ENCODE peak calls at places on chromosomes 3 and 15, in four cellular contexts. W is IMR-90, V is aorta, Z is GM23248. U is an unnamed sample.

GRCh38 chr3:33982269-33982798 is 183.9 kb downstream of the PDCD6IP start:
- DNase-seq in W (peak; percentile 63), V (no peak), Z (peak; percentile 16), U (no peak)

GRCh38 chr3:105798381-105798934 is 70.4 kb downstream of the CBLB start:
- DNase-seq in W (no peak), V (no peak), Z (peak; percentile 29), U (no peak)

GRCh38 chr3:32685604-32686185 is 707 bp downstream of the CNOT10 start:
- DNase-seq in W (peak; percentile 13), V (no peak), Z (peak; percentile 66), U (no peak)

GRCh38 chr3:193134895-193135294 is 106.1 kb upstream of the PLAAT1 start:
- DNase-seq in W (peak; percentile 53), V (no peak), Z (peak; percentile 91), U (peak; percentile 88)

GRCh38 chr3:143825513-143825912 is 22.8 kb downstream of the SLC9A9 start:
- DNase-seq in W (no peak), V (no peak), Z (no peak), U (no peak)

GRCh38 chr3:175270199-175270837 is 411.2 kb downstream of the NAALADL2 start:
- DNase-seq in W (peak; percentile 62), V (no peak), Z (peak; percentile 15), U (no peak)

GRCh38 chr3:172285844-172286243 is 162.4 kb downstream of the GHSR start:
- DNase-seq in W (peak; percentile 70), V (no peak), Z (peak; percentile 71), U (no peak)

GRCh38 chr3:88369337-88369736 is 219.6 kb downstream of the C3orf38 start:
- DNase-seq in W (no peak), V (no peak), Z (no peak), U (no peak)

GRCh38 chr3:141561426-141562034 is 74.7 kb downstream of the RASA2 start:
- DNase-seq in W (peak; percentile 80), V (no peak), Z (peak; percentile 67), U (no peak)

GRCh38 chr15:72859023-72859756 is 75.6 kb upstream of the ADPGK start:
- DNase-seq in W (no peak), V (no peak), Z (no peak), U (no peak)

GRCh38 chr3:32472716-32473115 is 29.9 kb downstream of the CMTM6 start:
- DNase-seq in W (no peak), V (no peak), Z (no peak), U (no peak)

DNA sequence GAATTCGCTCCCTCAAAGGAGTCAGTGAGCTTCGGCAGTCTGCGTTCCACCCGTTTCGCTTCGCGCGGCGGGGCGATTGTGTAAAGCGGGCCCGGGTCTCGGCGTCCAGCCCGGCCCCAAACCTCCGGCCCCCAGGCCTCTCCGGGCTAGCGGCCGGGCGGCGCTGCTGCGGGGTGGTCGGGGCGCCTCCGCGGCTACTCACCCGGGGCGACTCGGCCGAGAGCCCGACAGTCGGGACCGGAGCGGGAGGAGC is 412 bp downstream of the CHDH start:
- DNase-seq in W (no peak), V (no peak), Z (no peak), U (no peak)
- H3K4me3 ChIP-seq in W (peak overlapping the region; percentile 42), V (peak overlapping the region; percentile 71), Z (peak overlapping the region; percentile 68), U (peak overlapping the region; percentile 53)

GRCh38 chr3:9698293-9698692 is 5.3 kb upstream of the CPNE9 start:
- DNase-seq in W (no peak), V (no peak), Z (no peak), U (no peak)

GRCh38 chr3:9696480-9697220 is 7.0 kb upstream of the CPNE9 start:
- DNase-seq in W (no peak), V (no peak), Z (no peak), U (no peak)

GRCh38 chr3:9697892-9698291 is 5.7 kb upstream of the CPNE9 start:
- DNase-seq in W (no peak), V (no peak), Z (no peak), U (no peak)

GRCh38 chr3:9692416-9692815 is 11.2 kb upstream of the CPNE9 start:
- DNase-seq in W (no peak), V (no peak), Z (no peak), U (no peak)

DNA sequence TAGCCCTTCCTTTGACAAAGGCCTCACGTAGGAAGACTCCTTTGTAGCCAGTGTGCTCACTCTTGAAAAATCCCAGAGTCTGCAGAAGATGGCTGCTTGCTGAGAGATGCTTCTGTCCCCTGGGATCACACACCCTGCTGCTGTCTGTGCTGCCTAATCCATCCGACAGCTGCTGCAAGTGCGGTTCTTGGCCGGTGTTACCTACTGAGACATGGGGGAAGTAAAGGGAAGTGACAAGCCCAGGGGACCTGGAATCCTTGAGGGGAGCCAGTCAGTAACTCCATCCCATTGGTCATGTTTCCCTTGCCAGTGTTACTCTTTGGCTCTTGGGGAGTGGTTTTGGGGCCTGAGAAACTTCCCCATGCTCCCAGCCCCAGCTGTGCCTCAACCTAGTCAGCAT is 8.3 kb upstream of the CPNE9 start:
- DNase-seq in W (no peak), V (no peak), Z (no peak), U (no peak)
- H3K36me3 ChIP-seq in W (peaks cover 50% of the 10 kb centered on the region), V (peaks cover 2% of the 10 kb centered on the region), Z (peaks cover 6% of the 10 kb centered on the region), U (no peaks in the 10 kb centered on the region)

DNA sequence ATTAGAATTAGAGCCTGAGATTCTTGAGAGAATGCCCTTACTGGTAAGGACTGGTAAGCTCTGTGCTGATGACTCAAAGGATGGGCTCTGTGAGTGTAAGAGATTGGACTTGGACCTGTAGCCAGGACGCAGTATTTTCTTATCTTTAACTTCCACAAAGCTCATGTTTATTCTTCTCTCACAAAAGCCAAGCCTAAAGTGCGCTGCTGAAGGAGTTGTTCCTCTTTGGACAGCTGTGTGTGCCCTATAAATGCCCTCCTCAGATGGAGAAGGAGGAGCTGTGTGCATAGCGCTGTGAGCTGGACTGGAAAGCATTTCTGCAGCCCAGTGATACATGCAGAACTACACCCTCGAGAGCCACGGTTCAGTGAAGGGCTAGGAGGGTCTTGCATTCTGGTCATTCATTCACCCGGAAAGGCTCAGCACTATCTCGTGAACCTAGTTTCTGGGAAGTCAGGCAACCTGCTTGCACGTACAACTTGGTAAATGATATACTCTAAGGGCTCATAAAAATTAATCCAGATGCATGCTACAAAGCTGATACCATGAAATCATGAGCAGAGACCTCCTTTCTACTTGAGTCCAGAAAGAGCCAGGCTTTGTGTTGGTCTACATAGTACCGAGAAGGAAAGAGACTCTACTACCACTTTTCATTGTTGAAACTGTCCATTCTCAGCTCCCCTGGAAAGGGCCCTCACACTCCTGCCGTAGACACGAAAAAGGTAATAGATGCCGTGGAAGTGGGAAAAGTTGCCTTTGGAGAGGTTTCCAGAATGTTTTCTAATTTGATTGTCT is 103.0 kb upstream of the TBL1XR1 start:
- DNase-seq in W (peak; percentile 68), V (no peak), Z (peak; percentile 23), U (no peak)
- H3K4me3 ChIP-seq in W (no peak overlapping the region), V (no peak overlapping the region), Z (no peak overlapping the region), U (no peak overlapping the region)

GRCh38 chr3:138692152-138692551 is 83.6 kb downstream of the FAIM start:
- DNase-seq in W (no peak), V (no peak), Z (no peak), U (no peak)
- H3K36me3 ChIP-seq in W (no peaks in the 10 kb centered on the region), V (no peaks in the 10 kb centered on the region), Z (no peaks in the 10 kb centered on the region), U (peaks cover 23% of the 10 kb centered on the region)

U was measured in MG63.